ENCODE peak calls at places on chromosome X, in six cellular contexts. O is NCI-H510A; V is uterus; Q is stimulated activated CD4-positive, alpha-beta T cell treated with anti-CD3 and anti-CD28 coated beads, TNF-alpha, amount 100 ng/mL, for 4 hours; T is CD8-positive, alpha-beta T cell; X is stimulated activated CD8-positive, alpha-beta memory T cell treated with anti-CD3 and anti-CD28 coated beads, Interleukin-7, amount 100 ng/mL, for 24 hours. S is an unnamed sample.
A peak's percentile ranks its signal among the peaks of the same experiment; 100 is the strongest.

GRCh38 chrX:66731398-66731797 is 92.5 kb upstream of the EDA2R start:
- DNase-seq in O (no peak), X (no peak), Q (no peak), T (no peak), V (no peak), S (no peak)

GRCh38 chrX:110786486-110786885 is 9.1 kb downstream of the CHRDL1 start:
- DNase-seq in Q (no peak), X (no peak), V (no peak), O (no peak), T (no peak), S (no peak)

GRCh38 chrX:106300656-106301055 is 132.6 kb downstream of the PWWP3B start:
- DNase-seq in V (no peak), Q (no peak), X (no peak), O (no peak), T (no peak), S (no peak)

GRCh38 chrX:2705036-2705435 is 13.9 kb downstream of the CD99 start:
- DNase-seq in T (no peak), X (no peak), O (no peak), Q (no peak), V (no peak), S (no peak)

GRCh38 chrX:94493405-94493804 is 819.4 kb downstream of the FAM133A start:
- DNase-seq in O (no peak), X (no peak), V (no peak), Q (no peak), T (no peak), S (no peak)

GRCh38 chrX:91414710-91415109 is 19.9 kb upstream of the PABPC5 start:
- DNase-seq in O (no peak), X (no peak), T (no peak), V (no peak), Q (no peak), S (peak; percentile 30)

GRCh38 chrX:40849906-40850672 is 114.7 kb upstream of the MED14 start:
- DNase-seq in O (no peak), T (no peak), V (no peak), X (no peak), Q (no peak), S (no peak)

GRCh38 chrX:41922125-41922521 is 1.2 kb downstream of the CASK start:
- DNase-seq in Q (no peak), V (no peak), X (no peak), T (no peak), O (no peak), S (peak; percentile 11)

GRCh38 chrX:120365320-120365719 is 3.4 kb downstream of the ATP1B4 start:
- DNase-seq in T (peak; percentile 6), V (no peak), Q (peak; percentile 5), X (peak; percentile 12), O (no peak), S (peak; percentile 62)

GRCh38 chrX:136880003-136880451 is 498 bp downstream of the RBMX start:
- DNase-seq in T (peak; percentile 16), V (peak; percentile 33), Q (peak; percentile 8), O (no peak), X (no peak), S (peak; percentile 39)

GRCh38 chrX:47992669-47993068 is 11.1 kb downstream of the ZNF182 start:
- DNase-seq in V (no peak), X (no peak), T (no peak), O (no peak), Q (no peak), S (no peak)

GRCh38 chrX:155535866-155536265 is 76.9 kb downstream of the TMLHE start:
- DNase-seq in V (no peak), O (no peak), Q (no peak), T (no peak), X (no peak), S (no peak)

GRCh38 chrX:125444659-125445058 is 125.0 kb downstream of the TEX13C start:
- DNase-seq in O (no peak), Q (no peak), T (no peak), X (no peak), V (no peak), S (no peak)

GRCh38 chrX:47562615-47563243 is 1.7 kb downstream of the ARAF start:
- DNase-seq in V (no peak), O (no peak), X (no peak), Q (no peak), T (no peak), S (no peak)

GRCh38 chrX:129495941-129496340 is 27.3 kb downstream of the SMARCA1 start:
- DNase-seq in O (no peak), T (no peak), Q (no peak), X (no peak), V (no peak), S (no peak)

GRCh38 chrX:128961290-128961689 is 562.0 kb downstream of the SMARCA1 start:
- DNase-seq in O (no peak), T (no peak), V (no peak), Q (no peak), X (no peak), S (no peak)

GRCh38 chrX:121254336-121254735 is 206.9 kb downstream of the GLUD2 start:
- DNase-seq in X (no peak), O (no peak), T (no peak), V (no peak), Q (no peak), S (no peak)

GRCh38 chrX:10566726-10567097 is 53.7 kb downstream of the MID1 start:
- DNase-seq in O (peak; percentile 10), V (no peak), X (no peak), Q (no peak), T (no peak), S (no peak)

GRCh38 chrX:38109042-38109904 is 102.9 kb downstream of the SYTL5 start:
- DNase-seq in O (no peak), Q (no peak), X (no peak), T (no peak), V (no peak), S (no peak)

GRCh38 chrX:18290200-18290599 is 64.3 kb downstream of the SCML2 start:
- DNase-seq in T (no peak), X (no peak), Q (no peak), V (no peak), O (no peak), S (no peak)

S was measured in adrenal gland.